ENCODE peak calls at places on chromosomes 7 and 10, in nine cellular contexts. D, I, P, O, S, Q, Y, C and U are unnamed samples.

GRCh38 chr10:49562893-49563292 is 24.0 kb upstream of the ERCC6 start:
- DNase-seq in D (no peak), I (no peak), P (no peak), O (no peak), S (peak; percentile 83), Q (no peak), Y (no peak), C (no peak), U (no peak)

GRCh38 chr10:127922675-127923366 is 15.9 kb downstream of the PTPRE start:
- DNase-seq in D (no peak), I (no peak), P (no peak), O (peak; percentile 44), S (no peak), Q (no peak), Y (no peak), C (no peak), U (no peak)

GRCh38 chr10:90192825-90193224 is 491.4 kb downstream of the KIF20B start:
- DNase-seq in D (no peak), I (no peak), P (no peak), O (no peak), S (no peak), Q (no peak), Y (no peak), C (no peak), U (no peak)

GRCh38 chr10:118032564-118032963 is 14.2 kb downstream of the RAB11FIP2 start:
- DNase-seq in D (no peak), I (no peak), P (peak; percentile 81), O (no peak), S (peak; percentile 31), Q (no peak), Y (no peak), C (no peak), U (no peak)

GRCh38 chr7:112160130-112160770 is 45.9 kb downstream of the DOCK4 start:
- DNase-seq in D (no peak), I (no peak), P (no peak), O (no peak), S (no peak), Q (no peak), Y (peak; percentile 19), C (peak; percentile 21), U (peak; percentile 13)

GRCh38 chr10:15427836-15428414 is 56.8 kb upstream of the FAM171A1 start:
- DNase-seq in D (no peak), I (no peak), P (no peak), O (no peak), S (peak; percentile 70), Q (no peak), Y (peak; percentile 62), C (no peak), U (peak; percentile 27)

GRCh38 chr10:79082631-79083581 is 14.1 kb downstream of the ZMIZ1 start:
- DNase-seq in D (no peak), I (no peak), P (no peak), O (no peak), S (peak; percentile 47), Q (no peak), Y (no peak), C (no peak), U (no peak)

GRCh38 chr10:131179386-131179785 is 132.1 kb downstream of the TCERG1L start:
- DNase-seq in D (no peak), I (no peak), P (peak; percentile 4), O (peak; percentile 43), S (no peak), Q (no peak), Y (peak; percentile 23), C (no peak), U (no peak)

GRCh38 chr10:62082729-62083412 is 181.4 kb downstream of the ARID5B start:
- DNase-seq in D (no peak), I (no peak), P (peak; percentile 91), O (no peak), S (peak; percentile 59), Q (no peak), Y (no peak), C (peak; percentile 48), U (no peak)

GRCh38 chr10:14024349-14025202 is 306.1 kb downstream of the FRMD4A start:
- DNase-seq in D (no peak), I (no peak), P (peak; percentile 98), O (no peak), S (no peak), Q (no peak), Y (no peak), C (no peak), U (no peak)

GRCh38 chr7:2225336-2225735 is 7.4 kb downstream of the MAD1L1 start:
- DNase-seq in D (no peak), I (no peak), P (no peak), O (no peak), S (no peak), Q (no peak), Y (no peak), C (no peak), U (no peak)

GRCh38 chr10:28263136-28263857 is 39.6 kb downstream of the MPP7 start:
- DNase-seq in D (no peak), I (no peak), P (no peak), O (peak; percentile 54), S (no peak), Q (no peak), Y (no peak), C (peak; percentile 4), U (peak; percentile 88)

GRCh38 chr7:24381919-24382505 is 98.0 kb downstream of the NPY start:
- DNase-seq in D (no peak), I (no peak), P (no peak), O (no peak), S (peak; percentile 18), Q (no peak), Y (peak; percentile 35), C (peak; percentile 12), U (peak; percentile 4)

GRCh38 chr10:28561531-28561930 is 28.6 kb downstream of the WAC start:
- DNase-seq in D (no peak), I (no peak), P (no peak), O (no peak), S (no peak), Q (no peak), Y (peak; percentile 64), C (no peak), U (no peak)

GRCh38 chr10:98848361-98848760 is 387.3 kb downstream of the HPSE2 start:
- DNase-seq in D (no peak), I (no peak), P (no peak), O (no peak), S (no peak), Q (no peak), Y (no peak), C (no peak), U (no peak)

GRCh38 chr10:34504534-34504933 is 310.6 kb downstream of the PARD3 start:
- DNase-seq in D (no peak), I (no peak), P (no peak), O (peak; percentile 40), S (peak; percentile 50), Q (no peak), Y (no peak), C (no peak), U (peak; percentile 79)

GRCh38 chr10:30970760-30971460 is 60.8 kb downstream of the ZNF438 start:
- DNase-seq in D (no peak), I (no peak), P (no peak), O (no peak), S (peak; percentile 58), Q (no peak), Y (no peak), C (no peak), U (no peak)

GRCh38 chr7:91852263-91852741 is 28.2 kb downstream of the MTERF1 start:
- DNase-seq in D (no peak), I (no peak), P (peak; percentile 8), O (no peak), S (peak; percentile 35), Q (no peak), Y (peak; percentile 12), C (no peak), U (peak; percentile 8)

GRCh38 chr10:62492012-62492869 is 118.1 kb downstream of the ZNF365 start:
- DNase-seq in D (no peak), I (peak; percentile 3), P (peak; percentile 33), O (no peak), S (peak; percentile 19), Q (no peak), Y (peak; percentile 41), C (peak; percentile 14), U (peak; percentile 31)

GRCh38 chr10:125823663-125824251 is 411 bp downstream of the BCCIP start:
- DNase-seq in D (no peak), I (no peak), P (peak; percentile 6), O (no peak), S (peak; percentile 21), Q (no peak), Y (peak; percentile 35), C (no peak), U (no peak)

GRCh38 chr10:86314616-86315520 is 51.7 kb downstream of the GRID1 start:
- DNase-seq in D (no peak), I (no peak), P (no peak), O (no peak), S (no peak), Q (no peak), Y (no peak), C (no peak), U (no peak)

GRCh38 chr7:23207029-23207428 is 25.2 kb downstream of the NUP42 start:
- DNase-seq in D (no peak), I (no peak), P (no peak), O (no peak), S (no peak), Q (no peak), Y (no peak), C (no peak), U (no peak)

GRCh38 chr10:34526758-34527730 is 288.1 kb downstream of the PARD3 start:
- DNase-seq in D (no peak), I (no peak), P (peak; percentile 45), O (no peak), S (peak; percentile 99), Q (no peak), Y (peak; percentile 88), C (no peak), U (no peak)

GRCh38 chr7:135100856-135101255 is 47.0 kb upstream of the TMEM140 start:
- DNase-seq in D (no peak), I (no peak), P (peak; percentile 87), O (no peak), S (peak; percentile 55), Q (no peak), Y (no peak), C (no peak), U (no peak)

GRCh38 chr7:47518827-47519226 is 63.1 kb downstream of the TNS3 start:
- DNase-seq in D (no peak), I (no peak), P (no peak), O (no peak), S (peak; percentile 55), Q (no peak), Y (no peak), C (no peak), U (no peak)

GRCh38 chr7:134894928-134895327 is 91.4 kb upstream of the AGBL3 start:
- DNase-seq in D (no peak), I (no peak), P (no peak), O (no peak), S (no peak), Q (no peak), Y (no peak), C (no peak), U (no peak)

GRCh38 chr7:25597881-25598456 is 369.7 kb upstream of the NPVF start:
- DNase-seq in D (no peak), I (no peak), P (peak; percentile 35), O (peak; percentile 72), S (no peak), Q (no peak), Y (no peak), C (no peak), U (no peak)

GRCh38 chr7:124652237-124652636 is 113.4 kb downstream of the GPR37 start:
- DNase-seq in D (no peak), I (no peak), P (no peak), O (no peak), S (peak; percentile 23), Q (no peak), Y (no peak), C (no peak), U (no peak)

GRCh38 chr7:77687747-77688144 is 8.5 kb upstream of the RSBN1L start:
- DNase-seq in D (no peak), I (no peak), P (no peak), O (no peak), S (no peak), Q (no peak), Y (no peak), C (no peak), U (no peak)

GRCh38 chr10:95327367-95327766 is 36.6 kb upstream of the PDLIM1 start:
- DNase-seq in D (no peak), I (no peak), P (no peak), O (peak; percentile 31), S (peak; percentile 67), Q (no peak), Y (peak; percentile 14), C (peak; percentile 82), U (no peak)

GRCh38 chr10:30437039-30437781 is 3.2 kb downstream of the MAP3K8 start:
- DNase-seq in D (no peak), I (no peak), P (no peak), O (no peak), S (peak; percentile 76), Q (no peak), Y (no peak), C (peak; percentile 2), U (no peak)